ENCODE peak calls at places on chromosomes 4 and X, in four cellular contexts. One of them, this sample, is unnamed.

GRCh38 chr4:76723916-76724315 is 174.0 kb downstream of the SOWAHB start:
- DNase-seq in activated CD4-positive, alpha-beta T cell treated with anti-CD3 and anti-CD28 coated beads, Interleukin-2, amount 50 U/mL, for 24 hours: no peak
- DNase-seq in left cardiac atrium: no peak
- DNase-seq in NCI-H345: no peak
- DNase-seq in this sample: no peak

GRCh38 chr4:47533689-47534347 is 48.7 kb downstream of the ATP10D start:
- DNase-seq in activated CD4-positive, alpha-beta T cell treated with anti-CD3 and anti-CD28 coated beads, Interleukin-2, amount 50 U/mL, for 24 hours: no peak
- DNase-seq in left cardiac atrium: no peak
- DNase-seq in NCI-H345: no peak
- DNase-seq in this sample: no peak

GRCh38 chr4:161816958-161817357 is 346.8 kb downstream of the FSTL5 start:
- DNase-seq in activated CD4-positive, alpha-beta T cell treated with anti-CD3 and anti-CD28 coated beads, Interleukin-2, amount 50 U/mL, for 24 hours: no peak
- DNase-seq in left cardiac atrium: no peak
- DNase-seq in NCI-H345: no peak
- DNase-seq in this sample: no peak

GRCh38 chrX:16839224-16839851 is 30.8 kb downstream of the RBBP7 start:
- DNase-seq in activated CD4-positive, alpha-beta T cell treated with anti-CD3 and anti-CD28 coated beads, Interleukin-2, amount 50 U/mL, for 24 hours: no peak
- DNase-seq in left cardiac atrium: no peak
- DNase-seq in NCI-H345: no peak
- DNase-seq in this sample: no peak

GRCh38 chr4:581753-582361 is 5.8 kb upstream of the TMEM271 start:
- DNase-seq in activated CD4-positive, alpha-beta T cell treated with anti-CD3 and anti-CD28 coated beads, Interleukin-2, amount 50 U/mL, for 24 hours: no peak
- DNase-seq in left cardiac atrium: no peak
- DNase-seq in NCI-H345: no peak
- DNase-seq in this sample: no peak

GRCh38 chr4:45869199-45869598 is 254.7 kb downstream of the GABRG1 start:
- DNase-seq in activated CD4-positive, alpha-beta T cell treated with anti-CD3 and anti-CD28 coated beads, Interleukin-2, amount 50 U/mL, for 24 hours: no peak
- DNase-seq in left cardiac atrium: no peak
- DNase-seq in NCI-H345: no peak
- DNase-seq in this sample: no peak

GRCh38 chr4:40337081-40337480 is 1.9 kb downstream of the CHRNA9 start:
- DNase-seq in activated CD4-positive, alpha-beta T cell treated with anti-CD3 and anti-CD28 coated beads, Interleukin-2, amount 50 U/mL, for 24 hours: no peak
- DNase-seq in left cardiac atrium: no peak
- DNase-seq in NCI-H345: peak; percentile 75
- DNase-seq in this sample: no peak

GRCh38 chr4:10662937-10663336 is 21.6 kb downstream of the CLNK start:
- DNase-seq in activated CD4-positive, alpha-beta T cell treated with anti-CD3 and anti-CD28 coated beads, Interleukin-2, amount 50 U/mL, for 24 hours: no peak
- DNase-seq in left cardiac atrium: no peak
- DNase-seq in NCI-H345: no peak
- DNase-seq in this sample: no peak

GRCh38 chrX:100975212-100975611 is 5.7 kb downstream of the ARL13A start:
- DNase-seq in activated CD4-positive, alpha-beta T cell treated with anti-CD3 and anti-CD28 coated beads, Interleukin-2, amount 50 U/mL, for 24 hours: no peak
- DNase-seq in left cardiac atrium: no peak
- DNase-seq in NCI-H345: no peak
- DNase-seq in this sample: no peak

GRCh38 chrX:29952016-29952415 is 263.3 kb upstream of the MAGEB2 start:
- DNase-seq in activated CD4-positive, alpha-beta T cell treated with anti-CD3 and anti-CD28 coated beads, Interleukin-2, amount 50 U/mL, for 24 hours: no peak
- DNase-seq in left cardiac atrium: no peak
- DNase-seq in NCI-H345: no peak
- DNase-seq in this sample: no peak

GRCh38 chrX:78321809-78322208 is 5.6 kb downstream of the CYSLTR1 start:
- DNase-seq in activated CD4-positive, alpha-beta T cell treated with anti-CD3 and anti-CD28 coated beads, Interleukin-2, amount 50 U/mL, for 24 hours: no peak
- DNase-seq in left cardiac atrium: peak; percentile 31
- DNase-seq in NCI-H345: no peak
- DNase-seq in this sample: no peak